ENCODE peak calls at places on chromosomes 1 and 21, in ten cellular contexts. Z is transverse colon, E is astrocyte, X is heart left ventricle, L is cardiac muscle cell, P is uterus, F is BE2C, H is right lobe of liver, U is gastrocnemius medialis, A is body of pancreas. Q is an unnamed sample. For H3K4me1, the result is how much of the 10 kb centered on the place peaks cover.

GRCh38 chr1:109691762-109692161 is 4.1 kb downstream of the GSTM1 start:
- DNase-seq in Z (no peak), E (no peak), X (no peak), L (no peak), P (no peak), F (no peak), H (no peak), U (no peak), A (peak), Q (no peak)

GRCh38 chr1:158117854-158118691 is 62.6 kb upstream of the CD1D start:
- DNase-seq in Z (peak), E (no peak), X (peak), L (peak), P (peak), F (peak), H (no peak), U (no peak), A (peak), Q (no peak)

GRCh38 chr1:10835423-10836421 is 39.3 kb upstream of the CASZ1 start:
- DNase-seq in Z (peak), E (peak), X (peak), L (peak), P (peak), F (peak), H (no peak), U (no peak), A (peak), Q (peak)

GRCh38 chr1:161196521-161197451 is 2.1 kb downstream of the ADAMTS4 start:
- DNase-seq in Z (no peak), E (peak), X (peak), L (no peak), P (peak), F (peak), H (no peak), U (no peak), A (no peak), Q (no peak)

GRCh38 chr1:200034821-200035396 is 7.4 kb downstream of the NR5A2 start:
- DNase-seq in Z (peak), E (no peak), X (no peak), L (no peak), P (no peak), F (no peak), H (no peak), U (no peak), A (peak), Q (no peak)

GRCh38 chr1:195897072-195897471 is 711.2 kb downstream of the KCNT2 start:
- DNase-seq in Z (no peak), E (no peak), X (no peak), L (no peak), P (no peak), F (peak), H (no peak), U (no peak), A (no peak), Q (no peak)

GRCh38 chr1:68375919-68376318 is 73.8 kb downstream of the RPE65 start:
- DNase-seq in Z (no peak), E (peak), X (no peak), L (no peak), P (no peak), F (no peak), H (no peak), U (no peak), A (no peak), Q (no peak)

GRCh38 chr1:20640183-20640597 is 6.9 kb downstream of the PINK1 start:
- DNase-seq in Z (peak), E (no peak), X (no peak), L (peak), P (peak), F (peak), H (no peak), U (no peak), A (peak), Q (no peak)

GRCh38 chr1:241677171-241677570 is 25.1 kb downstream of the WDR64 start:
- DNase-seq in Z (no peak), E (no peak), X (no peak), L (no peak), P (no peak), F (no peak), H (no peak), U (no peak), A (no peak), Q (no peak)

GRCh38 chr1:228181635-228182034 is 16.0 kb downstream of the IBA57 start:
- DNase-seq in Z (no peak), E (no peak), X (no peak), L (no peak), P (no peak), F (no peak), H (no peak), U (no peak), A (no peak), Q (no peak)

GRCh38 chr1:228342627-228343210 is 63.9 kb downstream of the TRIM11 start:
- DNase-seq in Z (peak), E (no peak), X (peak), L (no peak), P (no peak), F (no peak), H (peak), U (peak), A (peak), Q (peak)

GRCh38 chr1:40039757-40040510 is 595 bp upstream of the CAP1 start:
- DNase-seq in Z (peak), E (peak), X (peak), L (peak), P (peak), F (peak), H (peak), U (peak), A (peak), Q (peak)

GRCh38 chr1:159261726-159262494 is 40.2 kb upstream of the FCER1A start:
- DNase-seq in Z (no peak), E (no peak), X (no peak), L (no peak), P (no peak), F (no peak), H (no peak), U (no peak), A (no peak), Q (no peak)

GRCh38 chr1:194538453-194538852 is 1352.0 kb upstream of the B3GALT2 start:
- DNase-seq in Z (no peak), E (no peak), X (no peak), L (no peak), P (no peak), F (no peak), H (no peak), U (no peak), A (no peak), Q (no peak)

GRCh38 chr1:45012639-45013278 is 705 bp downstream of the UROD start:
- DNase-seq in Z (peak), E (peak), X (peak), L (peak), P (peak), F (peak), H (peak), U (peak), A (peak), Q (peak)

GRCh38 chr1:45009296-45009865 is 1.7 kb downstream of the HECTD3 start:
- DNase-seq in Z (no peak), E (no peak), X (no peak), L (no peak), P (no peak), F (no peak), H (no peak), U (no peak), A (no peak), Q (no peak)

GRCh38 chr1:45011837-45012638 is at the start of gene UROD:
- DNase-seq in Z (peak), E (peak), X (peak), L (peak), P (peak), F (peak), H (peak), U (peak), A (peak), Q (peak)

GRCh38 chr1:45009956-45010854 is 919 bp downstream of the HECTD3 start:
- DNase-seq in Z (peak), E (no peak), X (no peak), L (peak), P (no peak), F (no peak), H (peak), U (no peak), A (peak), Q (peak)

DNA sequence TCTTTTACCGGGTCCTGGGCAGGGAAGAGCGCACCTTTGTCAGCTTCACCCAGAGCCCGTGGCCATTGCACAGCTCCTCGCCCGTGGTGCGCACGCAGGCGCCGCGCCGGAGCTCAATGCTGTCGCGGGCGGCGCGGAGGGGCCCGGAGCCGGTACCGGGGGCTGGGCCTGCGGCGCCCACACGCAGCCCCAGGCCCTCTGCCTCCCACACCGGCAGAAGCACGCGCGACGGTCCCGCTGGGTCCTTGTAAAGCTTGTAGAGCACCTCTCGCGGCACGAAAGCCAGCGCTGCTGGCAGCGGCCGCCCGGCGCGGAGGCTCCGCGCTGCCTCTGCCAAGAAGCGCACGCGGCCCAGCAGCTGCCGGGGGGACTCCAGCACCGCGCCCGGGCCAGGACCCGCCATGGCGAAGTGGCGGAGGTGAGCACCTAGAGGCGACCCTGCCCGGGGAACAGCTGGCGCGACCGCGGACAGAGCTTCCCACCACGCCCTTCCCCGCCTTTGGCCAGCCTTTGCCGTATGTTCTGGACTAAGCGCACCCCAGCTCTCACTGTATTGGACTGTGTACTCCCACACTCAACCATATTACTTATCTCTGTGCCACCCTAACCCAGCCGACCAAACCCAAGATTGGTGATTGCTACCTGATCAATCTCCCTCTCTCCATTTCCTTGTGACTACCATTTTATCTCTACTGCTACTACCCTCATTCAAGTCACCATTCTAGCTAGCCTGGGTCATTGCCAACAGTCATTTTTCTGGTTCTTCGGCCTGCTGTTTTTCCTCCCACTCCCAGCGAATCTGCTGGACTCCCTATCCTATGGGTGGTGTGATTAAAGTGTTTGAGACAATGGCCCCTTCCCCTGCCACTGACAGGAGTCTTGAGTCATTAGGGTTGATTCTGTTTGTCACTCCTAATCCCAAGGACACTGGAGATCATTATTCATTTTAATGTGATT is at the start of gene HECTD3:
- DNase-seq in Z (peak), E (peak), X (peak), L (peak), P (peak), F (peak), H (peak), U (peak), A (peak), Q (peak)
- TF ChIP-seq CTCF in Z (no peak), E (no peak), X (no peak), L (no peak), P (no peak), F (no peak), H (no peak), U (no peak), A (no peak), Q (no peak)

GRCh38 chr1:11982010-11982392 is 1.8 kb downstream of the MFN2 start:
- DNase-seq in Z (no peak), E (no peak), X (no peak), L (no peak), P (no peak), F (no peak), H (no peak), U (no peak), A (no peak), Q (no peak)
- H3K4me1 ChIP-seq in Z (under half), E (under half), X (half or more), L (under half), P (under half), F (under half), H (under half), U (half or more), A (under half), Q (under half)

DNA sequence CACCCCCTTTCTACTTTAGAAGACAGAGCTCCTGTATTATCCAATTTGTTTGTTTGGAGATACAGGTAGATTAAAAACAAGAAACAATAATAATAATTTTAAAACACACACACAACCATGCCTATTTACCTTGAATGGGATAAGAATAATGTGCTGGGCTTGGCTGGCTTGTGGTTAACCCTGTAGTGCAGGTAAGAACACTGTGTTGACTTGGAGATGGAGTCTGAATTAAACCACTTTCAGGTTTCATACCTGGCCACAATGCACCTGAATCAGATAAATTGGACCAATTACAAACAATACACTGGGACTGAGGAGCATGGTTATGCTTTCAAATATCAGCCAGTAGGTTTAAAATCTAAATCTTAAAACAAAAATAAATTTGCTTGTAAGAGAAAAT is 60.8 kb downstream of the EYA3 start:
- DNase-seq in Z (no peak), E (no peak), X (no peak), L (no peak), P (no peak), F (no peak), H (no peak), U (no peak), A (no peak), Q (no peak)
- H3K4me3 ChIP-seq in Z (no peak), E (no peak), X (no peak), L (no peak), P (no peak), F (no peak), H (no peak), U (no peak), A (no peak), Q (no peak)

GRCh38 chr21:44299458-44300261 is at the start of gene PFKL:
- DNase-seq in Z (peak), E (peak), X (peak), L (peak), P (peak), F (peak), H (peak), U (no peak), A (peak), Q (peak)

GRCh38 chr21:44296916-44297315 is 2.9 kb upstream of the PFKL start:
- DNase-seq in Z (no peak), E (no peak), X (no peak), L (no peak), P (no peak), F (no peak), H (no peak), U (no peak), A (no peak), Q (no peak)

GRCh38 chr21:44299085-44299457 is 782 bp upstream of the PFKL start:
- DNase-seq in Z (no peak), E (no peak), X (no peak), L (no peak), P (no peak), F (no peak), H (no peak), U (no peak), A (no peak), Q (no peak)

GRCh38 chr21:44297525-44298290 is 2.1 kb upstream of the PFKL start:
- DNase-seq in Z (peak), E (peak), X (peak), L (peak), P (peak), F (peak), H (peak), U (peak), A (peak), Q (peak)

GRCh38 chr21:44298301-44298700 is 1.6 kb upstream of the PFKL start:
- DNase-seq in Z (no peak), E (no peak), X (no peak), L (no peak), P (no peak), F (no peak), H (no peak), U (no peak), A (no peak), Q (no peak)
- TF ChIP-seq CTCF in Z (peak), E (no peak), X (no peak), L (peak), P (no peak), F (peak), H (no peak), U (no peak), A (no peak), Q (no peak)

DNA sequence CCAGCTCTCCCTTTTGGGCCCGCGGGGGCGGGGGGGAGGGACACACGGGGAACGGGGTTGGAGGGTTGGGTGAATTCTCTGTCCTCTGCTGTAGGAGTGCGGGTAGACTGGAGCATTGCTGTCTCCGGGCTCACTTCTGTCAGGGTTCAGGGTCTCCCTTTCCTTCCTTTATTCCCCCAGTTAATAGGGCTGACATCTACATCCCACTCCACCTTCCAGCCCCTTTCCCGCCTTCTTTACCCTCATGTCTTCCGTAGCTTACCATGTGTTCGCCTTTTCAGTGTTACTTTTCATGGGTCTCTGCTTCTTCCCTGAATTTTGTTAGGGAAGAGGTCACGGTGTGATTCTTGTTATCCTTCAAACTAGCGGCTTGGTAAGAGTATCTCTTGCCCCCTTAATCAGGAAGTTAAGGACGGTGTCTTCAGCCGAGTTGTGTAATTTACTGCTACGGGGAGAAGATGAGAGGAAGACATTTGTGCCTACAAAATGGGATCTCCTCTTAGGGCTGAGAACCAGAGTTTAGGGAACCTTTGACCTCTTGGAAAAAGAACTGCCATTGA is 903 bp downstream of the RAP1A start:
- DNase-seq in Z (no peak), E (no peak), X (no peak), L (no peak), P (no peak), F (no peak), H (no peak), U (no peak), A (no peak), Q (no peak)
- H3K4me1 ChIP-seq in Z (under half), E (under half), X (under half), L (under half), P (under half), F (under half), H (under half), U (under half), A (under half), Q (half or more)

GRCh38 chr1:206508130-206508884 is 976 bp downstream of the RASSF5 start:
- DNase-seq in Z (no peak), E (no peak), X (peak), L (no peak), P (no peak), F (no peak), H (peak), U (no peak), A (peak), Q (no peak)

GRCh38 chr1:206506803-206507394 is 432 bp upstream of the RASSF5 start:
- DNase-seq in Z (peak), E (no peak), X (no peak), L (peak), P (no peak), F (no peak), H (no peak), U (no peak), A (no peak), Q (no peak)

GRCh38 chr1:206508956-206509355 is 1.6 kb downstream of the RASSF5 start:
- DNase-seq in Z (no peak), E (no peak), X (peak), L (peak), P (no peak), F (no peak), H (peak), U (no peak), A (no peak), Q (no peak)

GRCh38 chr1:206506405-206506802 is 927 bp upstream of the RASSF5 start:
- DNase-seq in Z (no peak), E (no peak), X (peak), L (no peak), P (no peak), F (no peak), H (no peak), U (no peak), A (no peak), Q (no peak)

GRCh38 chr1:206507395-206508129 is at the start of gene RASSF5:
- DNase-seq in Z (peak), E (peak), X (peak), L (peak), P (peak), F (no peak), H (peak), U (peak), A (peak), Q (peak)
- H3K4me3 ChIP-seq in Z (peak), E (peak), X (peak), L (peak), P (peak), F (no peak), H (peak), U (peak), A (peak), Q (peak)

DNA sequence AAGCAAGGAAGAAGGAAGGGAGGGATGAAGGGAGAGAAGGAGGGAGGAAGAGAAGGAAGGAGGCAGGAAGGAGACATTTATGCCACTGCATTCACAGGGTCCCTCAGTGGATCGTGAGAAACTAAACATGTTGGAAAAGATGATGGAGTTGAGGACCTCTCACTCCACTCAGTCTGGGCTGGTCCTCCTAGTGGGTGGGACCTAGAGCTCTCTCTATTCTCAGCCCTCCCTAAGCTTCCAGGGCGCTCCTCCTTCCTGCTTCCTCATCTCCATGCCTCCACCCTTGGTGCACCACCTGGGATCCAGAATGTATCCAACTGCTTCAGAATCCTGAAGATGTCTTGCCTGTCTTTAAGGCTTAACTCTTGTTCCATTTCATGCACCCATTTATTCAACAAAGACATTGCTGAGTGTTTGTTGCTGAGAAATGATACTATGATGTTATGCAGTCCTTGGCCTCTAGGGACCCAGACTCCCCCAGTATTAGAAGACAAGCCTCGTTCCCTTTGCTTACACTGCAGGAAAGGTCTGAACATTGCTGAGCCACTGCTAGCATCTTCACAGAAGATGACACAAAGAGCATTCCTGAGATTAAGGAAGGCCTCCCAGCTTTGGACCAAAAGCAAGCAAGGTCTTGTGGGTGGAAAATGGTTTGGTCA is 88.5 kb downstream of the BEND5 start:
- DNase-seq in Z (no peak), E (no peak), X (no peak), L (no peak), P (no peak), F (no peak), H (no peak), U (no peak), A (no peak), Q (no peak)
- TF ChIP-seq CTCF in Z (no peak), E (peak), X (no peak), L (peak), P (no peak), F (peak), H (peak), U (no peak), A (no peak), Q (peak)

DNA sequence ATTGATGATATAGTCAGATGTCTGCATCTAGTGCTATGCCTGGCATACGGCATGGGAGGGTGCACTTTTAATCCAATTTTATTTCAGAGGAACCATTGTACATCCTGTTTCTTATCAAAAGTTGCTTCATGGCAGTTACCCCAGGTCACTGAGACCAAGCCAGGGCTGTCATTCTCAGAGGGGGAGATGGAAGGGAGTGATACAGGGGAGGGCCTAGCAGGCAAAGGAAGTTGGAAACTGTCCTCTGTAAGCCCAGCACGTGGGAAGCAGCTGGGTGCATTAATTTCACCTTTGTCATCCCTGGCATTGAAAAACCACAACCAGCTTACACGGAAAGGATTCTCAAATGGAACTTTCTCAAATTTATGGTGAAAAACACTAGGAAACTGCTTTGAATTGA is 458.7 kb upstream of the ADAMTS5 start:
- DNase-seq in Z (no peak), E (peak), X (no peak), L (no peak), P (peak), F (peak), H (no peak), U (no peak), A (no peak), Q (no peak)
- H3K4me1 ChIP-seq in Z (under half), E (under half), X (under half), L (under half), P (under half), F (under half), H (under half), U (under half), A (under half), Q (under half)

GRCh38 chr1:93692983-93693591 is 11.4 kb upstream of the BCAR3 start:
- DNase-seq in Z (no peak), E (peak), X (no peak), L (no peak), P (no peak), F (no peak), H (no peak), U (no peak), A (no peak), Q (no peak)
- H3K4me3 ChIP-seq in Z (no peak), E (no peak), X (no peak), L (no peak), P (no peak), F (no peak), H (no peak), U (no peak), A (no peak), Q (no peak)